ENCODE peak calls at places on chromosome 19, in five cellular contexts. One of them, this sample, is unnamed.

GRCh38 chr19:58351996-58352755 is 1.1 kb downstream of the A1BG start:
- DNase-seq in H1: no peak
- DNase-seq in SK-N-SH: no peak
- DNase-seq in K562: no peak
- DNase-seq in HepG2: no peak
- DNase-seq in this sample: no peak

GRCh38 chr19:58328999-58329398 is 2.2 kb downstream of the ZSCAN22 start:
- DNase-seq in H1: peak
- DNase-seq in SK-N-SH: peak
- DNase-seq in K562: peak
- DNase-seq in HepG2: no peak
- DNase-seq in this sample: peak

GRCh38 chr19:51461723-51462161 is 3.5 kb upstream of the SIGLEC8 start:
- DNase-seq in H1: no peak
- DNase-seq in SK-N-SH: no peak
- DNase-seq in K562: no peak
- DNase-seq in HepG2: no peak
- DNase-seq in this sample: no peak

GRCh38 chr19:46717716-46718143 is 816 bp upstream of the PRKD2 start:
- DNase-seq in H1: peak
- DNase-seq in SK-N-SH: no peak
- DNase-seq in K562: no peak
- DNase-seq in HepG2: no peak
- DNase-seq in this sample: peak

GRCh38 chr19:48671456-48671995 is 1.3 kb downstream of the NTN5 start:
- DNase-seq in H1: no peak
- DNase-seq in SK-N-SH: no peak
- DNase-seq in K562: no peak
- DNase-seq in HepG2: no peak
- DNase-seq in this sample: no peak

GRCh38 chr19:19459707-19460251 is 54.3 kb downstream of the GATAD2A start:
- DNase-seq in H1: no peak
- DNase-seq in SK-N-SH: no peak
- DNase-seq in K562: no peak
- DNase-seq in HepG2: no peak
- DNase-seq in this sample: peak

GRCh38 chr19:46885411-46885810 is 24.6 kb downstream of the ARHGAP35 start:
- DNase-seq in H1: no peak
- DNase-seq in SK-N-SH: no peak
- DNase-seq in K562: no peak
- DNase-seq in HepG2: no peak
- DNase-seq in this sample: no peak

GRCh38 chr19:4970558-4971423 is 1.9 kb downstream of the KDM4B start:
- DNase-seq in H1: no peak
- DNase-seq in SK-N-SH: peak
- DNase-seq in K562: peak
- DNase-seq in HepG2: peak
- DNase-seq in this sample: no peak

GRCh38 chr19:48685583-48685982 is 10.2 kb upstream of the FUT2 start:
- DNase-seq in H1: no peak
- DNase-seq in SK-N-SH: no peak
- DNase-seq in K562: no peak
- DNase-seq in HepG2: peak
- DNase-seq in this sample: no peak

GRCh38 chr19:8334458-8335342 is 8.4 kb downstream of the KANK3 start:
- DNase-seq in H1: peak
- DNase-seq in SK-N-SH: peak
- DNase-seq in K562: no peak
- DNase-seq in HepG2: peak
- DNase-seq in this sample: peak

GRCh38 chr19:52943134-52943883 is 19.4 kb downstream of the ZNF816 start:
- DNase-seq in H1: no peak
- DNase-seq in SK-N-SH: no peak
- DNase-seq in K562: no peak
- DNase-seq in HepG2: no peak
- DNase-seq in this sample: no peak

GRCh38 chr19:54521860-54522513 is 19.4 kb downstream of the LAIR2 start:
- DNase-seq in H1: no peak
- DNase-seq in SK-N-SH: no peak
- DNase-seq in K562: no peak
- DNase-seq in HepG2: no peak
- DNase-seq in this sample: no peak

GRCh38 chr19:8194528-8195275 is 14.5 kb upstream of the CERS4 start:
- DNase-seq in H1: no peak
- DNase-seq in SK-N-SH: no peak
- DNase-seq in K562: no peak
- DNase-seq in HepG2: no peak
- DNase-seq in this sample: no peak

GRCh38 chr19:38420935-38421334 is 5.1 kb downstream of the RASGRP4 start:
- DNase-seq in H1: no peak
- DNase-seq in SK-N-SH: no peak
- DNase-seq in K562: no peak
- DNase-seq in HepG2: no peak
- DNase-seq in this sample: no peak

GRCh38 chr19:47598407-47599349 is 10.3 kb upstream of the BICRA start:
- DNase-seq in H1: peak
- DNase-seq in SK-N-SH: no peak
- DNase-seq in K562: no peak
- DNase-seq in HepG2: peak
- DNase-seq in this sample: no peak

GRCh38 chr19:35908977-35909683 is 1.0 kb upstream of the TYROBP start:
- DNase-seq in H1: no peak
- DNase-seq in SK-N-SH: no peak
- DNase-seq in K562: peak
- DNase-seq in HepG2: no peak
- DNase-seq in this sample: peak

GRCh38 chr19:35905178-35905727 is 2.8 kb downstream of the TYROBP start:
- DNase-seq in H1: no peak
- DNase-seq in SK-N-SH: no peak
- DNase-seq in K562: no peak
- DNase-seq in HepG2: no peak
- DNase-seq in this sample: no peak

GRCh38 chr19:35908010-35908441 is at the start of gene TYROBP:
- DNase-seq in H1: no peak
- DNase-seq in SK-N-SH: no peak
- DNase-seq in K562: no peak
- DNase-seq in HepG2: no peak
- DNase-seq in this sample: no peak

GRCh38 chr19:35909684-35910035 is 1.6 kb upstream of the TYROBP start:
- DNase-seq in H1: no peak
- DNase-seq in SK-N-SH: no peak
- DNase-seq in K562: no peak
- DNase-seq in HepG2: no peak
- DNase-seq in this sample: no peak

DNA sequence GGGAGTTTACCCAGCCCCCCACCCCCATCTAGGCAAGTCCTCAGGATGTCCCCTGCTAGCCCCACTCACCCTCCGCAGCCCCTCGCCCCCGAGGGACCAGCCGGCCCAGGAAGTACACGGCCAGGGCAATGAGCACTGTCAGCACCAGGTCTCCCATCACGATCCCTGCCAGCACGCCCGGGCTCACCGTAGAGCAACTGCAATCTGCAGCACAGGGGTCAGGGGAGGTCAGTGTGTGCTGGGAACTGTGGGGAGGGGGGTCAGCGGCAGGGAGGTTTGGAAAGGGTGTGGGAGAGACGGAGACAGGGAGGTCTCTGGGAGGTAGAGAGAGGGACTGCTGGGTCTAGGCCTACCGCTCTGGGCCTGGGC is 734 bp downstream of the TYROBP start:
- DNase-seq in H1: no peak
- DNase-seq in SK-N-SH: peak
- DNase-seq in K562: no peak
- DNase-seq in HepG2: no peak
- DNase-seq in this sample: no peak
- TF ChIP-seq GABPA in H1: no peak
- TF ChIP-seq GABPA in SK-N-SH: no peak
- TF ChIP-seq GABPA in K562: no peak
- TF ChIP-seq GABPA in HepG2: no peak
- TF ChIP-seq GABPA in this sample: no peak

GRCh38 chr19:44602071-44602470 is 11.3 kb upstream of the IGSF23 start:
- DNase-seq in H1: no peak
- DNase-seq in SK-N-SH: no peak
- DNase-seq in K562: no peak
- DNase-seq in HepG2: no peak
- DNase-seq in this sample: no peak
- TF ChIP-seq GABPA in H1: no peak
- TF ChIP-seq GABPA in SK-N-SH: no peak
- TF ChIP-seq GABPA in K562: no peak
- TF ChIP-seq GABPA in HepG2: no peak
- TF ChIP-seq GABPA in this sample: no peak

DNA sequence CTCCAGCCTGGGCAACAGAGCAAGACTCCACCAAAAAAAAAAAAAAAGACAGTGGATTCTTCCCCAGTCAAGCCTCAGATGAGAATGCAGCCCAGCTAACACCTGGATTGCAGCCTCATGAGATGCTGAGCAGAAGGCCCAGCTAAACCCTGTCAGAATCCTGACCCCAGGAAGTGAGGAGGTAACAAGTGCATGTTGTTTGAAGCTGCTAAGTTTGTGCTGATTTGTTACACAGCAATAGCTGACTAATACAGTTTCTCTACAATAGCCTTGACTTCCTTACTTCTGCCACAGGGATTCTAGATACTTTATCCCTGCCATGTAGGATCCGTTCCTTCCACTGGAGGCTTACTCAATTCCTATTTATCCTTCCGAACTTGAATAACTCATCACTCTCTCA is 20.5 kb downstream of the TMPRSS9 start:
- DNase-seq in H1: no peak
- DNase-seq in SK-N-SH: no peak
- DNase-seq in K562: no peak
- DNase-seq in HepG2: no peak
- DNase-seq in this sample: no peak
- TF ChIP-seq GABPA in H1: no peak
- TF ChIP-seq GABPA in SK-N-SH: no peak
- TF ChIP-seq GABPA in K562: no peak
- TF ChIP-seq GABPA in HepG2: no peak
- TF ChIP-seq GABPA in this sample: no peak

DNA sequence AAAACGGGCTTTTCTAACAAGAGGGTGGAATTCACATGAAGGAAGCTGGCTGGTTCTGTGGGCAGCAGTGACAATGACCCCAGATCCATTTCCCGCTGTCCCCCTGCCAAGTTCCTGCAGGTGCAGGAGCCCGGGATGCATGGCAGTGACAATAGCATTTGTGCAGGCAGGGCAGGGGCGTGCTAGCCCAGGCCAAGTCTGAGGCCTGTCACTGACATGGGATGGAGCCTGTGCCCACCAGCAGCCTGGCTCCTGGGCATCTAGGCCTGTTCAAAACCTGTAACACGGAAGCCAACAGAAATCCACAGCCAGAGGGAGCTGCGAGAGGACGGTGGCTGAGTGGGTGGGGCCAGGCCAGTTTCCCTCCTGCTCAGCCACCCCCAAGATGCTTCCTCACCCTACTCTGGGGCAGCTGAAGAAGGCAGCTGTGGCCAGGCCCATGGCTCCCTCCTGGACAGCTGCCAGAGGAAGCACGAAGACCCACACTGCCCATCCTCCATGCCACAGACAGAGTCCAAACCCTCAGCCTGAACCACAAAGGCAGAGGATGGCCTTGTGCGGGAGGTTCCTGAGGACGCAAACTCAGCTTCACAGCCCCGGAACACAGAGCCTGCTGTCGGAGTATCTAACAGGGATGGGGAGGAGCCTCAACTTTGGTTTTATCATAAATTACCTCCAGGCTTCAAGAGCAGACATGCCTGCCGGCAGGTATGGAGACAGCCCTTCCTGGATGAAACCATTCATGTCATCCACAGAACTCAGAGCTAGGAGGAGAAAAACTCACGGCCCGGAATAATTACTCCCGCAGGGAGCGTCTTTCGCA is 74.0 kb downstream of the CEBPG start:
- DNase-seq in H1: no peak
- DNase-seq in SK-N-SH: no peak
- DNase-seq in K562: no peak
- DNase-seq in HepG2: no peak
- DNase-seq in this sample: peak
- TF ChIP-seq GABPA in H1: no peak
- TF ChIP-seq GABPA in SK-N-SH: no peak
- TF ChIP-seq GABPA in K562: no peak
- TF ChIP-seq GABPA in HepG2: no peak
- TF ChIP-seq GABPA in this sample: no peak

GRCh38 chr19:35253316-35254286 is 4.8 kb downstream of the LSR start:
- DNase-seq in H1: peak
- DNase-seq in SK-N-SH: no peak
- DNase-seq in K562: no peak
- DNase-seq in HepG2: peak
- DNase-seq in this sample: no peak
- TF ChIP-seq GABPA in H1: no peak
- TF ChIP-seq GABPA in SK-N-SH: no peak
- TF ChIP-seq GABPA in K562: no peak
- TF ChIP-seq GABPA in HepG2: peak
- TF ChIP-seq GABPA in this sample: no peak

GRCh38 chr19:3509566-3509989 is 3.5 kb downstream of the FZR1 start:
- DNase-seq in H1: no peak
- DNase-seq in SK-N-SH: no peak
- DNase-seq in K562: no peak
- DNase-seq in HepG2: no peak
- DNase-seq in this sample: no peak
- TF ChIP-seq GABPA in H1: no peak
- TF ChIP-seq GABPA in SK-N-SH: no peak
- TF ChIP-seq GABPA in K562: no peak
- TF ChIP-seq GABPA in HepG2: no peak
- TF ChIP-seq GABPA in this sample: no peak

DNA sequence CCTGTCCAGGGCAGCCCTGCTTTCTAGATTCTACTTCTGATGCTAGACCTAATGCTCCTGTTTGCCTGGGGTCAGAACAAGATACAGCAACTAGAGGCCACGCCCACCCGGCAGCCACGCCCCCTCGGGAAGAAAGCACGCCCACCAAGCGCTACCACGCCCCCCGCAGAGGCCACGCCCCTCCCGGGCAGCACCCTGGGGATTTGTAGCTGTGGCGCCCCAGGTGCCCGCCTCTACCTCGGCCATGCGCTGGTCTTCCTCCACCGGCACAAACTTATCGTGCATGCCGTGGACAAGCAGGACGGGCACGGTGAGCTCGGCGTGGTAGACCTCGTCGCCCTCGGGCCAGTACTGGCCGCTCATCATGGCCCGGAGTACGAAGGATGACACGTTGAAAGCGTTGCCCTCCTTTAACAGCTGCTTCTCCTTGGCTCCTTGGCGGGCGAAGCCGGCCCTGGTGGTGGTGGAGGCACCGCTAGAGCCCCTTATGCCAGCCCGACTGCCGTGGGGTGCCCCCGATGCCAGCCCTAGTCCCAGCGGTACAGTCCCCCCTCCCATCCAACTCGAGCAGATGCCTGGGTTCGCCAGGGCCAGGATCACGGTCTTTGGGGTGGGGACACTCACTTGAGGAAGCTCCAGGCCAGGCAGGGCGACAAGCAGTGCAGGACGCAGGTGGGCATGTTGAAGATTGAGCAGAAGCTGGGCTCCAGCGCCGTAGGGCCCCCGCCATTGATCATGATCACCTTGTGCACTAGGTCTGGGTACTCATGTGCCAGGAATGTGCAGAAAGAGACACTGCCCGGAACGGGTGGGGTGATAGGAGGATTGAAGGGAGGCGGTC is 9.0 kb downstream of the ABHD8 start:
- DNase-seq in H1: peak
- DNase-seq in SK-N-SH: peak
- DNase-seq in K562: peak
- DNase-seq in HepG2: no peak
- DNase-seq in this sample: no peak
- TF ChIP-seq GABPA in H1: no peak
- TF ChIP-seq GABPA in SK-N-SH: no peak
- TF ChIP-seq GABPA in K562: no peak
- TF ChIP-seq GABPA in HepG2: no peak
- TF ChIP-seq GABPA in this sample: no peak

GRCh38 chr19:28393574-28394336 is 819.2 kb downstream of the UQCRFS1 start:
- DNase-seq in H1: no peak
- DNase-seq in SK-N-SH: no peak
- DNase-seq in K562: no peak
- DNase-seq in HepG2: no peak
- DNase-seq in this sample: peak
- TF ChIP-seq GABPA in H1: no peak
- TF ChIP-seq GABPA in SK-N-SH: no peak
- TF ChIP-seq GABPA in K562: no peak
- TF ChIP-seq GABPA in HepG2: no peak
- TF ChIP-seq GABPA in this sample: no peak